ENCODE peak calls at places on chromosomes 6 and 20, in nine cellular contexts. D is neural progenitor cell, W is hepatocyte, E is GM23248, B is GM23338, O is MM.1S, V is PC-3, A is SK-N-SH, N is HCT116. C is an unnamed sample.

GRCh38 chr6:111686249-111686997 is 80.7 kb upstream of the TRAF3IP2 start:
- DNase-seq in E (peak), N (no peak), A (peak), O (no peak), V (no peak), B (peak), W (no peak), D (peak), C (no peak)

GRCh38 chr6:158322724-158323560 is 10.7 kb downstream of the TULP4 start:
- DNase-seq in B (no peak), W (peak), D (no peak), O (no peak), A (no peak), V (peak), E (peak), N (no peak), C (no peak)

GRCh38 chr6:66558189-66558588 is 851.2 kb upstream of the EYS start:
- DNase-seq in O (peak), B (peak), N (no peak), E (no peak), W (no peak), V (peak), A (no peak), D (no peak), C (peak)

GRCh38 chr6:33082702-33083101 is 6.9 kb downstream of the HLA-DPB1 start:
- DNase-seq in O (peak), V (peak), N (peak), D (peak), A (peak), E (peak), B (peak), W (peak), C (peak)

GRCh38 chr20:21511850-21512633 is 1.8 kb downstream of the NKX2-2 start:
- DNase-seq in D (peak), W (no peak), O (no peak), V (no peak), B (peak), E (no peak), N (no peak), A (peak), C (no peak)

GRCh38 chr6:170189236-170189635 is 101.6 kb downstream of the DLL1 start:
- DNase-seq in A (no peak), N (no peak), V (no peak), D (no peak), O (no peak), E (no peak), B (no peak), W (no peak), C (no peak)

GRCh38 chr6:41683460-41684310 is 45.4 kb downstream of the MDFI start:
- DNase-seq in W (peak), N (no peak), V (peak), D (peak), E (peak), O (peak), A (peak), B (peak), C (peak)

GRCh38 chr6:153947817-153948447 is 91.1 kb upstream of the OPRM1 start:
- DNase-seq in B (peak), D (peak), N (peak), W (peak), V (peak), E (peak), A (peak), O (no peak), C (peak)

GRCh38 chr20:51089840-51090239 is 66.9 kb upstream of the KCNG1 start:
- DNase-seq in B (no peak), A (no peak), D (no peak), O (no peak), W (no peak), E (no peak), N (no peak), V (no peak), C (no peak)

GRCh38 chr20:36030143-36030542 is 61.8 kb downstream of the CNBD2 start:
- DNase-seq in D (no peak), N (no peak), V (no peak), E (no peak), A (no peak), W (no peak), B (no peak), O (no peak), C (no peak)

GRCh38 chr6:157227202-157228166 is 95.8 kb downstream of the TMEM242 start:
- DNase-seq in V (peak), O (no peak), A (peak), B (peak), N (no peak), E (peak), D (no peak), W (no peak), C (peak)

GRCh38 chr6:156955494-156956183 is 178.5 kb downstream of the ARID1B start:
- DNase-seq in D (no peak), E (no peak), O (no peak), B (no peak), A (no peak), V (no peak), N (no peak), W (no peak), C (no peak)

GRCh38 chr6:161161889-161162624 is 111.8 kb downstream of the AGPAT4 start:
- DNase-seq in B (no peak), E (peak), O (no peak), V (no peak), W (no peak), D (no peak), N (no peak), A (no peak), C (no peak)

GRCh38 chr6:53672232-53672631 is 6.7 kb upstream of the KLHL31 start:
- DNase-seq in A (no peak), O (no peak), D (no peak), V (no peak), B (no peak), E (no peak), W (no peak), N (no peak), C (no peak)

GRCh38 chr6:84422380-84422968 is 195.0 kb upstream of the CEP162 start:
- DNase-seq in E (peak), A (peak), W (peak), O (no peak), D (peak), B (peak), N (peak), V (peak), C (no peak)

GRCh38 chr6:32645047-32645703 is 8.0 kb downstream of the HLA-DQA1 start:
- DNase-seq in N (no peak), V (no peak), E (no peak), O (no peak), W (no peak), D (no peak), A (no peak), B (no peak), C (no peak)

GRCh38 chr6:40512340-40512739 is 74.8 kb downstream of the LRFN2 start:
- DNase-seq in D (no peak), A (peak), B (no peak), E (no peak), V (no peak), W (no peak), O (no peak), N (no peak), C (no peak)

GRCh38 chr20:23361108-23361650 is 803 bp upstream of the GZF1 start:
- DNase-seq in B (peak), A (no peak), D (no peak), W (peak), N (no peak), V (peak), E (peak), O (no peak), C (no peak)

GRCh38 chr6:33958208-33958862 is 154.5 kb upstream of the MLN start:
- DNase-seq in V (peak), W (peak), B (peak), A (peak), D (peak), O (no peak), E (peak), N (no peak), C (peak)

GRCh38 chr6:140445474-140446004 is 1071.1 kb upstream of the CITED2 start:
- DNase-seq in W (no peak), D (no peak), O (no peak), E (peak), V (peak), A (no peak), N (no peak), B (peak), C (no peak)

GRCh38 chr6:29727637-29728036 is 4.4 kb downstream of the HLA-F start:
- DNase-seq in A (no peak), B (no peak), D (no peak), N (no peak), W (no peak), V (no peak), E (no peak), O (no peak), C (no peak)

GRCh38 chr6:132964868-132965382 is 150.6 kb downstream of the RPS12 start:
- DNase-seq in A (no peak), N (no peak), V (peak), E (no peak), O (peak), B (no peak), D (no peak), W (no peak), C (no peak)

GRCh38 chr6:95408111-95408510 is 169.2 kb upstream of the MANEA start:
- DNase-seq in D (no peak), O (peak), N (no peak), W (no peak), V (no peak), A (no peak), E (no peak), B (no peak), C (no peak)

GRCh38 chr6:167050903-167051302 is 51.7 kb downstream of the CEP43 start:
- DNase-seq in W (no peak), E (no peak), N (no peak), A (no peak), O (no peak), V (no peak), D (no peak), B (no peak), C (no peak)

GRCh38 chr6:168371185-168371584 is 51.6 kb upstream of the DACT2 start:
- DNase-seq in W (no peak), E (no peak), A (no peak), V (no peak), O (no peak), D (no peak), B (no peak), N (no peak), C (no peak)

GRCh38 chr20:1002682-1003561 is 811 bp upstream of the RSPO4 start:
- DNase-seq in E (peak), O (no peak), B (no peak), A (peak), D (no peak), N (no peak), V (no peak), W (no peak), C (no peak)

GRCh38 chr20:36167826-36168634 is 13.5 kb downstream of the EPB41L1 start:
- DNase-seq in B (no peak), W (no peak), E (peak), O (no peak), A (no peak), D (no peak), N (peak), V (peak), C (no peak)

GRCh38 chr20:12391099-12391498 is 473.4 kb downstream of the BTBD3 start:
- DNase-seq in O (no peak), N (no peak), E (no peak), A (no peak), D (no peak), V (no peak), W (no peak), B (no peak), C (no peak)

GRCh38 chr6:95159557-95159956 is 417.8 kb upstream of the MANEA start:
- DNase-seq in N (no peak), B (no peak), V (no peak), E (no peak), A (no peak), D (no peak), W (no peak), O (no peak), C (no peak)

GRCh38 chr6:134331255-134331654 is 13.3 kb upstream of the SGK1 start:
- DNase-seq in O (peak), A (no peak), W (no peak), N (no peak), B (no peak), D (no peak), V (no peak), E (peak), C (no peak)

GRCh38 chr20:48102076-48102787 is 317.0 kb upstream of the SULF2 start:
- DNase-seq in W (no peak), N (no peak), V (no peak), B (no peak), D (no peak), A (peak), E (no peak), O (no peak), C (no peak)

GRCh38 chr6:22028403-22028802 is 268.4 kb downstream of the PRL start:
- DNase-seq in W (no peak), V (no peak), A (no peak), N (no peak), D (no peak), E (no peak), O (no peak), B (no peak), C (peak)

GRCh38 chr6:103122766-103123601 is 1729.5 kb downstream of the GRIK2 start:
- DNase-seq in W (peak), O (peak), N (peak), E (peak), B (peak), V (peak), A (peak), D (peak), C (peak)

GRCh38 chr6:114008331-114008730 is 37.4 kb upstream of the HDAC2 start:
- DNase-seq in N (no peak), A (no peak), W (no peak), E (no peak), D (no peak), B (no peak), V (no peak), O (no peak), C (no peak)
- H3K27ac ChIP-seq in N (no peak), A (no peak), W (peak), E (no peak), D (no peak), B (peak), V (no peak), O (no peak), C (no peak)

DNA sequence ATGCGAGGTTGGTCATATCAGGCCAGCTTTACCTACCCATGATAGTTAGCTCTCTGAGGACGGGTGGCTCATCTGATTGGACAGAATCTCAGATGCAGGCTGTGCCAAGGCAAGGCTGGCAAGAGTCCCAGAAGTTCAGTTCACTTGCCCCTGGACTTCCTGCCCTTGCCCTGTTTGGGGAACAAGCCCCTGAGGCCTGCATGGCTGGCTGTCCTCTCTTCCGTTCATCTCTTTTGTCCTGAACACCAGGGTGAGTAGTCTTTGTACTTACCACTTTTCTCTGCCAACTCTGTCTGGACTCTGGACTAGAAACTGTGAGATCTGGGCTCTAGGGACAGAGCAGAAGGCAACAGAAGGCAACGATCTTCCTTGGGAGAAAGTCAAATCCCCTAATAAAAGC is 769.9 kb downstream of the QKI start:
- DNase-seq in A (no peak), O (no peak), N (no peak), W (no peak), V (no peak), B (no peak), D (no peak), E (no peak), C (no peak)
- TF ChIP-seq EZH2phosphoT487 in A (no peak), O (no peak), N (no peak), W (no peak), V (no peak), B (no peak), D (no peak), E (no peak), C (no peak)

DNA sequence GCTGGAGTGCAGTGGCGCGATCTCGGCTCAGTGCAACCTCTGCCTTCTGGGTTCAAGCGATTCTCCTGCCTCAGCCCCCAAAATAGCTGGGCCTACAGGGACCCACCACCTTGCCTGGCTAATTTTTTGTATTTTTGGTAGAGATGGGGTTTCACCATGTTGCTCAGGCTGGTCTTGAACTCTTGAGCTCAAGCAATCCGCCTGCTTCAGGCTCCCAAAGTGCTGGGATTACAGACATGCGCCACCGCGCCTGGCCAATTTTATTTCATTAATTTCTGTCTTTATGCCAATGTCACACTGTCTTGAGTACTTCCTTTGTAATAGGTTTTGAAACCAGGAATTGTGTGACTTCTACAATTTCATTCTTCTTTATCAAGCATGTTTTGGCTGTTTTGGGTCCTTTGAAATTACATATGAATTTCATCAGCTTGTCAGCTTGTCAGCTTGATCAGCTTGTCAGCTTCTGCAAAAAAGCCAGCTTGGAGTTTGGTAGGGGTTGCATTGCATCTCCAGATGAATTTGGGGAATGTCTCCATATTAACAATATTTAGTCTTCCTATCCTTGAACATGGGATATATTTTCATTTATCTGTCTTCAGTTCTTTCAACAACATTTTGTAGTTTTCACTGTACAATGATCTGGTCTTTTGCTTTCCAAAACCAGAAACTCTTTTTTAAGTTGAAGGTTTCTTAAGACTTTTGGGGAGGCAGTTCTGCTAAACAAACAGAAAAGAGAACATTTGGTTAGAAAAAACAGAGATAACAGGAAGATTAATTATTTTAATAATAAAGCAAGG is 20.8 kb downstream of the ZFAND3 start:
- DNase-seq in W (no peak), O (no peak), V (no peak), E (no peak), D (no peak), N (no peak), B (no peak), A (no peak), C (no peak)
- H3K4me2 ChIP-seq in W (no peak), O (no peak), V (no peak), E (no peak), D (no peak), N (no peak), B (no peak), A (no peak), C (no peak)

GRCh38 chr6:26120807-26121140 is 33.5 kb downstream of the HFE start:
- DNase-seq in O (no peak), W (no peak), A (no peak), B (no peak), D (no peak), V (no peak), E (no peak), N (no peak), C (no peak)
- H3K27ac ChIP-seq in O (no peak), W (peak), A (peak), B (peak), D (peak), V (peak), E (no peak), N (peak), C (peak)

GRCh38 chr6:27651371-27651732 is 178.4 kb upstream of the ZNF184 start:
- DNase-seq in E (no peak), V (peak), A (no peak), N (peak), B (peak), W (peak), O (no peak), D (peak), C (no peak)
- TF ChIP-seq EZH2phosphoT487 in E (no peak), V (no peak), A (no peak), N (no peak), B (no peak), W (no peak), O (no peak), D (no peak), C (no peak)

GRCh38 chr6:15325540-15325955 is 79.7 kb downstream of the JARID2 start:
- DNase-seq in O (no peak), D (no peak), V (no peak), A (no peak), B (no peak), N (no peak), E (no peak), W (no peak), C (no peak)
- H3K4me2 ChIP-seq in O (no peak), D (no peak), V (no peak), A (no peak), B (peak), N (no peak), E (no peak), W (no peak), C (peak)

GRCh38 chr20:59663513-59663890 is 59.2 kb downstream of the PHACTR3 start:
- DNase-seq in B (no peak), V (no peak), A (no peak), E (no peak), W (no peak), N (no peak), O (no peak), D (no peak), C (no peak)
- H3K27ac ChIP-seq in B (no peak), V (no peak), A (no peak), E (no peak), W (no peak), N (no peak), O (no peak), D (no peak), C (no peak)